ENCODE peak calls at places on chromosomes 6 and 20, in five cellular contexts. One of them, this sample, is unnamed.

GRCh38 chr6:170292778-170293164 is 1.9 kb upstream of the DLL1 start:
- DNase-seq in astrocyte: no peak
- DNase-seq in OCI-LY7: no peak
- DNase-seq in hepatocyte: no peak
- DNase-seq in H9: no peak
- DNase-seq in this sample: no peak

GRCh38 chr6:43276180-43277082 is 21.6 kb upstream of the SLC22A7 start:
- DNase-seq in H9: no peak
- DNase-seq in astrocyte: peak; percentile 6
- DNase-seq in OCI-LY7: no peak
- DNase-seq in hepatocyte: peak; percentile 61
- DNase-seq in this sample: no peak

GRCh38 chr6:1767481-1768246 is 157.9 kb downstream of the FOXC1 start:
- DNase-seq in H9: no peak
- DNase-seq in astrocyte: peak; percentile 32
- DNase-seq in OCI-LY7: no peak
- DNase-seq in hepatocyte: peak; percentile 26
- DNase-seq in this sample: peak; percentile 41

GRCh38 chr6:44730771-44731391 is 343.4 kb downstream of the CDC5L start:
- DNase-seq in OCI-LY7: no peak
- DNase-seq in H9: no peak
- DNase-seq in hepatocyte: peak; percentile 58
- DNase-seq in astrocyte: peak; percentile 79
- DNase-seq in this sample: peak; percentile 79

GRCh38 chr6:97322811-97323210 is 39.8 kb upstream of the MMS22L start:
- DNase-seq in H9: no peak
- DNase-seq in hepatocyte: no peak
- DNase-seq in astrocyte: peak; percentile 72
- DNase-seq in OCI-LY7: no peak
- DNase-seq in this sample: peak; percentile 82

GRCh38 chr6:78390066-78390465 is 477.3 kb upstream of the IRAK1BP1 start:
- DNase-seq in astrocyte: no peak
- DNase-seq in OCI-LY7: no peak
- DNase-seq in hepatocyte: peak; percentile 6
- DNase-seq in H9: no peak
- DNase-seq in this sample: no peak

GRCh38 chr6:111800468-111800760 is 72.8 kb downstream of the FYN start:
- DNase-seq in H9: no peak
- DNase-seq in OCI-LY7: no peak
- DNase-seq in hepatocyte: no peak
- DNase-seq in astrocyte: no peak
- DNase-seq in this sample: peak; percentile 32

GRCh38 chr20:64149809-64150560 is 14.3 kb upstream of the MYT1 start:
- DNase-seq in astrocyte: no peak
- DNase-seq in H9: no peak
- DNase-seq in OCI-LY7: no peak
- DNase-seq in hepatocyte: no peak
- DNase-seq in this sample: no peak

GRCh38 chr6:4180653-4181255 is 45.4 kb upstream of the ECI2 start:
- DNase-seq in H9: no peak
- DNase-seq in hepatocyte: no peak
- DNase-seq in astrocyte: peak; percentile 32
- DNase-seq in OCI-LY7: peak; percentile 44
- DNase-seq in this sample: peak; percentile 46

GRCh38 chr6:163943647-163944395 is 529.3 kb downstream of the QKI start:
- DNase-seq in OCI-LY7: no peak
- DNase-seq in astrocyte: peak; percentile 47
- DNase-seq in hepatocyte: peak; percentile 39
- DNase-seq in H9: peak; percentile 85
- DNase-seq in this sample: peak; percentile 48

GRCh38 chr6:110355727-110356126 is 2.4 kb downstream of the METTL24 start:
- DNase-seq in OCI-LY7: no peak
- DNase-seq in astrocyte: no peak
- DNase-seq in hepatocyte: no peak
- DNase-seq in H9: peak; percentile 39
- DNase-seq in this sample: no peak

GRCh38 chr6:110352603-110353303 is 5.4 kb downstream of the METTL24 start:
- DNase-seq in astrocyte: peak; percentile 48
- DNase-seq in OCI-LY7: no peak
- DNase-seq in H9: no peak
- DNase-seq in hepatocyte: no peak
- DNase-seq in this sample: peak; percentile 66

GRCh38 chr6:110355031-110355430 is 3.1 kb downstream of the METTL24 start:
- DNase-seq in hepatocyte: no peak
- DNase-seq in astrocyte: no peak
- DNase-seq in OCI-LY7: no peak
- DNase-seq in H9: no peak
- DNase-seq in this sample: no peak

GRCh38 chr6:110351546-110351945 is 6.6 kb downstream of the METTL24 start:
- DNase-seq in OCI-LY7: no peak
- DNase-seq in H9: no peak
- DNase-seq in hepatocyte: no peak
- DNase-seq in astrocyte: no peak
- DNase-seq in this sample: no peak

DNA sequence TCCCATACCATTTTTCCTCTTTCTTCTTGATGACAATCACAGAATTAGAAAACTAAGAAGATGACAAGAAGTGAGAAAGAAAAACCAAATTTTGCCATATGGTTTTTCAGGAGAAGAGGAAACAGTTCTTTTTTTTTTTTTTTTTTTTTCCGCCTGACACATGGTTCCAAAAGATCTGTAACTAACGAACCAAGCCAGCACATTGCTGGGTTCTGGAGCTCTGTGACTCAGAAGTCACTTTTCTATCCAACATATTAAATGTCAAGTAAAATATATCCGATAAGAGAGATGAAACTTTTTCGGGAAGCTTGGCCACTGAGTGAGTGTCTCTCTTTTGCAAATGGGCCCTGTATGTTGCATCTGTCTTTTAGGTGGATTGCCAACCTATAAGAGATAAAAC is 4.7 kb downstream of the METTL24 start:
- DNase-seq in astrocyte: no peak
- DNase-seq in H9: no peak
- DNase-seq in hepatocyte: no peak
- DNase-seq in OCI-LY7: no peak
- DNase-seq in this sample: no peak
- H2AFZ ChIP-seq in astrocyte: no peak overlapping the region
- H2AFZ ChIP-seq in H9: no peak overlapping the region
- H2AFZ ChIP-seq in hepatocyte: no peak overlapping the region
- H2AFZ ChIP-seq in OCI-LY7: no peak overlapping the region
- H2AFZ ChIP-seq in this sample: no peak overlapping the region

GRCh38 chr6:135871296-135871695 is 19.8 kb downstream of the PDE7B start:
- DNase-seq in OCI-LY7: no peak
- DNase-seq in H9: no peak
- DNase-seq in astrocyte: peak; percentile 72
- DNase-seq in hepatocyte: no peak
- DNase-seq in this sample: peak; percentile 74

GRCh38 chr6:135870722-135871121 is 19.2 kb downstream of the PDE7B start:
- DNase-seq in astrocyte: peak; percentile 51
- DNase-seq in OCI-LY7: no peak
- DNase-seq in hepatocyte: no peak
- DNase-seq in H9: no peak
- DNase-seq in this sample: peak; percentile 64

GRCh38 chr6:135866445-135867143 is 15.1 kb downstream of the PDE7B start:
- DNase-seq in hepatocyte: no peak
- DNase-seq in H9: no peak
- DNase-seq in OCI-LY7: no peak
- DNase-seq in astrocyte: no peak
- DNase-seq in this sample: no peak

GRCh38 chr6:135869857-135870256 is 18.4 kb downstream of the PDE7B start:
- DNase-seq in astrocyte: no peak
- DNase-seq in OCI-LY7: no peak
- DNase-seq in hepatocyte: no peak
- DNase-seq in H9: no peak
- DNase-seq in this sample: no peak

GRCh38 chr6:135867332-135867731 is 15.8 kb downstream of the PDE7B start:
- DNase-seq in H9: no peak
- DNase-seq in hepatocyte: no peak
- DNase-seq in OCI-LY7: no peak
- DNase-seq in astrocyte: no peak
- DNase-seq in this sample: no peak
- H3K4me1 ChIP-seq in H9: no peaks in the 10 kb centered on the region
- H3K4me1 ChIP-seq in hepatocyte: peaks cover 9% of the 10 kb centered on the region
- H3K4me1 ChIP-seq in OCI-LY7: no peaks in the 10 kb centered on the region
- H3K4me1 ChIP-seq in astrocyte: peaks cover 12% of the 10 kb centered on the region
- H3K4me1 ChIP-seq in this sample: peaks cover 3% of the 10 kb centered on the region

GRCh38 chr6:166589786-166590574 is 3.5 kb upstream of the RAMACL start:
- DNase-seq in H9: no peak
- DNase-seq in astrocyte: no peak
- DNase-seq in hepatocyte: no peak
- DNase-seq in OCI-LY7: no peak
- DNase-seq in this sample: no peak
- H3K27ac ChIP-seq in H9: no peak overlapping the region
- H3K27ac ChIP-seq in astrocyte: peak overlapping the region; percentile 50
- H3K27ac ChIP-seq in hepatocyte: no peak overlapping the region
- H3K27ac ChIP-seq in OCI-LY7: no peak overlapping the region
- H3K27ac ChIP-seq in this sample: no peak overlapping the region

DNA sequence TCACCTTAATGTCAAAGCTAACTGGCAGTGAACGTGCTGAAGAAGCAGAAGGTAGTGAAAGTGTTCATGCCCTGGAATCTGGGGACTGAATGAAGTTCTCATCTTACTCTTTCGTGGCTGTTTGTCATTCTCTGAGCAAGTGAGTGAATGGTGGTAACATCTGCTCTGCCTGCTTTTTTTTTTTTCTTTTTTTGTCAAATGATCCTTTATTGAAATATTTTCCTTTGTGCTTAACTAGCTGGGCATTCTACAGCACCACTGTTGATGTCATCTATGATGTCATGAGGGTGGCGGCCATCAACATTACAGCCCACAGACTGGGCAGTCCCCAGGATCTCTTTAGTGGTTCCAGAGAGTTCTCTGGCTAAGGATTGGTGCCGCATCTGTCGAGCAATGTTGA is 65.2 kb downstream of the RIN2 start:
- DNase-seq in OCI-LY7: no peak
- DNase-seq in astrocyte: no peak
- DNase-seq in hepatocyte: no peak
- DNase-seq in H9: no peak
- DNase-seq in this sample: peak; percentile 28
- H2AFZ ChIP-seq in OCI-LY7: no peak overlapping the region
- H2AFZ ChIP-seq in astrocyte: no peak overlapping the region
- H2AFZ ChIP-seq in hepatocyte: no peak overlapping the region
- H2AFZ ChIP-seq in H9: no peak overlapping the region
- H2AFZ ChIP-seq in this sample: no peak overlapping the region

GRCh38 chr20:50904067-50904570 is 27.1 kb downstream of the ADNP start:
- DNase-seq in hepatocyte: no peak
- DNase-seq in astrocyte: no peak
- DNase-seq in H9: no peak
- DNase-seq in OCI-LY7: no peak
- DNase-seq in this sample: no peak
- H3K4me1 ChIP-seq in hepatocyte: peaks cover 9% of the 10 kb centered on the region
- H3K4me1 ChIP-seq in astrocyte: no peaks in the 10 kb centered on the region
- H3K4me1 ChIP-seq in H9: no peaks in the 10 kb centered on the region
- H3K4me1 ChIP-seq in OCI-LY7: peaks cover 4% of the 10 kb centered on the region
- H3K4me1 ChIP-seq in this sample: no peaks in the 10 kb centered on the region

DNA sequence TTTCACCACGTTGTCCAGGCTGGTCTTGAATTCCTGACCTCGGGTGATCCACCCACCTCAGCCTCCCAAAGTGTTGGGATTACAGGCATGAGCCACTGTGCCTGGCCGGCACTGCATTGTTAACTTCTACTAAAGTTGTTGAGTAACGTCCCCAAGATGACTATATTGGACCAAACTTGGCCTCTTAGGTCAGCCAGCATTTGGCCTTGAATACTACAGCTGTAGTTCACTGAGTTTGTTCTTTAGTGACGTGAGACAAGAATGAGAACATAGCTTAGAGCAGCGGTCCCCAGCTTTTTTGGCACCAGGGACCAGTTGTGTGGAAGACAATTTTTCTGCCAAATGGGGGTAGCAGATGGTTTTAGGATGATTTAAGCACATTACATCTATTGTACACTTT is 237.1 kb downstream of the TBC1D7 start:
- DNase-seq in astrocyte: no peak
- DNase-seq in OCI-LY7: no peak
- DNase-seq in hepatocyte: no peak
- DNase-seq in H9: no peak
- DNase-seq in this sample: no peak
- H3K27ac ChIP-seq in astrocyte: no peak overlapping the region
- H3K27ac ChIP-seq in OCI-LY7: no peak overlapping the region
- H3K27ac ChIP-seq in hepatocyte: no peak overlapping the region
- H3K27ac ChIP-seq in H9: no peak overlapping the region
- H3K27ac ChIP-seq in this sample: no peak overlapping the region